ENCODE peak calls at places on chromosomes 12 and 14, in eight cellular contexts. H is ovary, C is IMR-90, M is NB4, R is tibial nerve, P is A549, U is esophagus squamous epithelium, J is sigmoid colon. X is an unnamed sample.

GRCh38 chr14:64232944-64233343 is 61.2 kb downstream of the ESR2 start:
- DNase-seq in H (no peak), C (no peak), M (no peak), R (no peak), P (no peak), U (no peak), J (no peak), X (no peak)

GRCh38 chr14:99382781-99383456 is 97.7 kb downstream of the SETD3 start:
- DNase-seq in H (no peak), C (peak; percentile 77), M (peak; percentile 69), R (no peak), P (peak; percentile 65), U (no peak), J (no peak), X (no peak)

GRCh38 chr12:1093166-1093751 is 102.2 kb downstream of the ERC1 start:
- DNase-seq in H (no peak), C (peak; percentile 67), M (peak; percentile 70), R (no peak), P (peak; percentile 75), U (no peak), J (no peak), X (no peak)

GRCh38 chr14:65794674-65795279 is 382.2 kb downstream of the FUT8 start:
- DNase-seq in H (no peak), C (no peak), M (no peak), R (no peak), P (no peak), U (no peak), J (no peak), X (no peak)

GRCh38 chr14:93536945-93537344 is 106.2 kb downstream of the UNC79 start:
- DNase-seq in H (no peak), C (no peak), M (peak; percentile 32), R (no peak), P (peak; percentile 6), U (no peak), J (no peak), X (no peak)

GRCh38 chr12:111211910-111212757 is 156.8 kb downstream of the PHETA1 start:
- DNase-seq in H (no peak), C (no peak), M (peak; percentile 51), R (no peak), P (no peak), U (no peak), J (no peak), X (no peak)

GRCh38 chr12:64039285-64039871 is 182.7 kb downstream of the KICS2 start:
- DNase-seq in H (no peak), C (peak; percentile 74), M (no peak), R (no peak), P (peak; percentile 28), U (no peak), J (no peak), X (no peak)

GRCh38 chr14:36438883-36439282 is 81.1 kb downstream of the NKX2-1 start:
- DNase-seq in H (no peak), C (no peak), M (no peak), R (no peak), P (no peak), U (no peak), J (no peak), X (no peak)

GRCh38 chr12:19712041-19712440 is 272.7 kb downstream of the AEBP2 start:
- DNase-seq in H (no peak), C (peak; percentile 94), M (peak; percentile 95), R (no peak), P (peak; percentile 63), U (no peak), J (no peak), X (no peak)

GRCh38 chr12:68957273-68957672 is 24.3 kb upstream of the CPM start:
- DNase-seq in H (no peak), C (no peak), M (no peak), R (no peak), P (no peak), U (no peak), J (no peak), X (no peak)

GRCh38 chr12:92502417-92503028 is 200.3 kb upstream of the PLEKHG7 start:
- DNase-seq in H (no peak), C (no peak), M (peak; percentile 63), R (no peak), P (peak; percentile 35), U (no peak), J (no peak), X (no peak)

DNA sequence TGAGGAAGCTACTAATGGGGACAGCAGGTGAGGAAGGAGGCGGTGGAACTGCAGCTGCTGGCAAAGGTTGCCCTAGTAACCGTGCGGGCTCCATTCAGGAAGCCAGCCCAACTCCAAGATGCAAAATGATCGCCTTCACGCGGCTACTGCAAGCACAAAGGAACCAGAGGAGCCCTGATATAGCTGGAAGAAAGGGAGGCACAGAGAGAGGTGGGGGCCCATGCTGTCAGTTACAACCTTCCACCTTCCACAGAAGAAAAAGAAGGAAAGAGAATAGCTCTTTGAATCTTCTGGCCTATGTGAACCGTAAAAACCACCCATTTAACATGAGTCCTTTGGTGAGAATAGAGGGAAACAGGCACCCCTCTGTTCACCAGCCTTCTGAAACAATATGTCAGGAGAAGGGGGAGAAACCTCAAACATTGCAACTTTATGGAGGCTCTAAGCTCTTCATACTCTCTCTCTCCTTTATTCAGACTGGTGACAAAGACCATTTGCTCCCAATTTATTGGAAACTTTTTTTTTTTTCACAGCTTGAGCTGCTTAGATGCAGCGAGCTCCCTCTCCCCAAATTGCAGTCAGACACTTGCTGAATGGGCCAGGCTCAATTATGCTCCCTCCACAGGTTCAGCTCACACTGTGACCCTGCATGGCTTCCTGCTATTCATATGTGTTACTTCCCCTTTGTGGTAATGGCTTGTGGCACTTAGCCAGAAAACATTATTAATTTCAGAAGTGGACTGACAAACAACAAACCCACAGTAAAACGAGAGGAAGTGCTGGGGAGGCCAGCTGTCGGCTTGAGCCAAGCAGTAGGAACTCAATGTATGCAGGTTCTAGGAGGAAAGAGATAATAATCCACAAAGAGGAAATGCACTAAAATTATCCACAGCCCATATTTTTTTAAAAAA is 6.2 kb downstream of the DUSP6 start:
- DNase-seq in H (no peak), C (peak; percentile 64), M (peak; percentile 100), R (no peak), P (no peak), U (peak; percentile 44), J (peak; percentile 75), X (peak; percentile 71)
- TF ChIP-seq POLR2A in H (no peak), C (no peak), M (no peak), R (no peak), P (no peak), U (no peak), J (no peak), X (no peak)

DNA sequence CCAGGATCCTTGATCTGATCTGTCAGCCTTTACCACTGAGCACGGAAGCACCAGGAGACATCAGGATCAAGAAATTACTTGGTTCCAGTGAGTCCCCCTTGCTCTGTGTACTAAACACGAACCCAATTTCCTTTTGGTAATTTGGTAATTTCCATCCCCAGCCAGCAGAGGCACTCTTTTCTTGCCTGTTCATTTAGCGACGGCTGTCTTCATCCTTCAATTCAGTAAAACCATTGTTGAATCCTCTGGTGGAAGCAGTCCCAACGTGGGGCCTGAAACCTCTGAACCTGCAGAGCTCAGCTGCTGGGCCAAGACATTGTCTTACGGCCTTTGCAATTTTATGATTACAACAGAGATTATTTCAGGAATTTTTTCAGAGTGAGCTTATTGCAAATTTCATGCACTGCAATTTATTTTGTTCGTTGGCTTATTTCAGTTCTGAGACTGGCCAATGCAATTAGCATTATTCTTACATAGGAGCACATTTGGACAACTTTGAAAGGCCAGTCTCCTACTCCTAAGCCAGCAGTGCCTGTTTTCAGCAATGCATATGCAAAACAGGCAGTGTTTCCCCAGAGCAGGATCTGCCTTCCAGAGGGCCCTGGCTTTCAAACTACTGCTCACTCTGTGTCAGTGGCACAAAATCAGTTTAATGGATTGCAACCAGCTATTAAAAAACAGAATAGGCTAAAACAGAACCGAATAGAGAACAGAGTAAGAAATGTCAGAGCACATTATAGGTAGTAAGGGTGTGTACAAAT is 372.9 kb upstream of the TMEM132C start:
- DNase-seq in H (no peak), C (no peak), M (peak; percentile 29), R (no peak), P (peak; percentile 6), U (no peak), J (no peak), X (no peak)
- TF ChIP-seq CTCF in H (no peak), C (no peak), M (peak; percentile 63), R (no peak), P (no peak), U (no peak), J (no peak), X (peak; percentile 36)

GRCh38 chr12:52189376-52190174 is 2.2 kb downstream of the KRT80 start:
- DNase-seq in H (no peak), C (peak; percentile 38), M (peak; percentile 74), R (no peak), P (no peak), U (no peak), J (no peak), X (no peak)
- H3K4me3 ChIP-seq in H (no peak overlapping the region), C (no peak overlapping the region), M (no peak overlapping the region), R (no peak overlapping the region), P (peak overlapping the region; percentile 64), U (no peak overlapping the region), J (no peak overlapping the region), X (no peak overlapping the region)

DNA sequence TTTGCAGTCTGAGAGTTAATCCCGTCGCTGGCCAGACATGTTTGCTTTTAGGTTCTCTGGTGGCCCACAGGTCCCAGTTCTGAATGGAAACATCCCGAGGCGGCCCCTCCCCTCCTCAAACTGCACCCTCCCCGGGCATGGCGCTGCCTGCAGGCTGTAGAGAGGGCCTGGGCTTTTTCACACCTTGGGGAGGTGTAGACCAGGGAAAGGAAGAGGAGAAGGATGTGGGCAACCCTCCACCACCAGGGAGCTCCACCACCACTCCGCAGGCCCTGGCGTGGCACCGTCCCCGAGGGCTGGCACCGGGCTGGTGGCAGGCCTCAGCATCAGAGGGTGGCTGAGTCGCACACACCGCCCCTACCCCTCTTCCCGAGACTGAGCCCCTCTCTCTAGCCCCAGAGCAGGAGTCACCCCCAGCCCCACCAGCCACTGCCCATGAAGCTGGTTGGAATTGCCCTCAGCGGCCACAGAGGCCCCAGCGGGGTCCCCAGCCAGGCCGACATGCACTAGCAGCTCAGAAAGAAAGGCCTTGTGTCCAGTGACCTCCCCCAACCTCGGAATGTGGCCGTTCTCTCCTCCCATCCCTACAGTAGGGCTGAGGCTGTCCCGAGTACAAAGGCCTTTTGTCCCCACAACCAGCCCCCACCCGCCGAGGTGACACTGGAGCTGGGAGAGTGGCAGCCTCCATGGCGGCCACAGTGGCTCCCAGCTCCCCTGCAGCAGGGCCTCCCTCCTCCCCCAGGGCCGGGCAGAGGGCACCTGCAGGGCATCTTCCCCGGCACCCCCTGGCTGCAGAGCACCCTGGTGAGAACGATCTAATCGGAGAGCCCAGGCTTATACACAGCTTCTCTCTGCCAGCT is 23.5 kb upstream of the INF2 start:
- DNase-seq in H (no peak), C (no peak), M (no peak), R (no peak), P (peak; percentile 77), U (no peak), J (peak; percentile 61), X (no peak)
- TF ChIP-seq POLR2A in H (no peak), C (no peak), M (no peak), R (no peak), P (no peak), U (no peak), J (no peak), X (no peak)

X was measured in heart left ventricle.